ENCODE peak calls at places on chromosomes 13 and 19, in ten cellular contexts. Z, P, K, T, D, C, J, L, E and R are unnamed samples.

GRCh38 chr19:39166571-39167391 is 30.0 kb upstream of the NCCRP1 start:
- DNase-seq in L (peak; percentile 67), Z (peak; percentile 81), D (no peak), P (peak; percentile 27), C (no peak), K (no peak), E (no peak), J (peak; percentile 94), T (no peak), R (no peak)

GRCh38 chr19:51743405-51743804 is 8.3 kb downstream of the FPR1 start:
- DNase-seq in K (no peak), Z (no peak), D (no peak), J (no peak), E (no peak), L (no peak), T (no peak), P (no peak), C (no peak), R (no peak)

GRCh38 chr13:113460064-113460555 is 6.8 kb upstream of the ADPRHL1 start:
- DNase-seq in D (no peak), K (no peak), T (no peak), Z (no peak), L (no peak), P (no peak), C (no peak), E (no peak), J (no peak), R (no peak)

GRCh38 chr19:48629599-48630288 is 7.4 kb downstream of the DBP start:
- DNase-seq in J (no peak), K (no peak), P (peak; percentile 82), T (no peak), D (no peak), Z (peak; percentile 48), L (peak; percentile 59), C (no peak), E (no peak), R (no peak)

GRCh38 chr19:30064021-30064699 is 122.1 kb downstream of the URI1 start:
- DNase-seq in E (no peak), L (no peak), Z (no peak), D (no peak), P (no peak), C (no peak), K (no peak), T (no peak), J (no peak), R (no peak)

GRCh38 chr19:5654931-5655330 is 25.4 kb downstream of the MICOS13 start:
- DNase-seq in E (no peak), C (no peak), D (no peak), L (no peak), T (no peak), P (no peak), J (no peak), Z (no peak), K (no peak), R (no peak)

GRCh38 chr19:5330307-5330720 is 10.3 kb downstream of the PTPRS start:
- DNase-seq in L (no peak), J (no peak), Z (no peak), T (no peak), C (no peak), P (no peak), E (no peak), D (no peak), K (no peak), R (no peak)

GRCh38 chr19:495440-496332 is 600 bp upstream of the MADCAM1 start:
- DNase-seq in J (peak; percentile 36), E (no peak), Z (no peak), L (no peak), T (no peak), C (peak; percentile 28), D (no peak), K (no peak), P (peak; percentile 55), R (peak; percentile 25)

GRCh38 chr19:56174550-56174949 is 1.3 kb upstream of the GALP start:
- DNase-seq in Z (no peak), D (no peak), E (no peak), T (no peak), C (no peak), P (no peak), J (no peak), K (no peak), L (no peak), R (no peak)

GRCh38 chr19:42528354-42529247 is at the start of gene CEACAM1:
- DNase-seq in Z (no peak), K (no peak), E (peak; percentile 24), T (no peak), D (peak; percentile 75), P (peak; percentile 56), J (peak; percentile 16), C (no peak), L (peak; percentile 79), R (no peak)

GRCh38 chr19:294819-295686 is 3.9 kb upstream of the PLPP2 start:
- DNase-seq in P (peak; percentile 61), T (no peak), E (no peak), K (no peak), C (no peak), Z (no peak), J (peak; percentile 28), L (peak; percentile 40), D (peak; percentile 78), R (no peak)

GRCh38 chr19:50835785-50836542 is 2.6 kb upstream of the KLK15 start:
- DNase-seq in K (no peak), Z (peak; percentile 95), E (no peak), P (peak; percentile 75), L (peak; percentile 63), T (no peak), D (peak; percentile 90), C (peak; percentile 26), J (peak; percentile 75), R (peak; percentile 28)

GRCh38 chr13:97768134-97768533 is 185.3 kb upstream of the IPO5 start:
- DNase-seq in D (no peak), E (no peak), J (no peak), T (no peak), Z (no peak), P (no peak), K (no peak), L (peak; percentile 50), C (no peak), R (no peak)